ENCODE peak calls at places on chromosomes 7 and 10, in six cellular contexts. H is mucosa of descending colon, A is RWPE1, U is upper lobe of left lung, W is dorsolateral prefrontal cortex, V is AG04450. F is an unnamed sample.
A peak's percentile ranks its signal among the peaks of the same experiment; 100 is the strongest.

GRCh38 chr7:137762334-137762733 is 84.4 kb downstream of the DGKI start:
- DNase-seq in H (no peak), A (no peak), U (no peak), W (no peak), V (no peak), F (no peak)

GRCh38 chr7:142460402-142461117 is 202.7 kb upstream of the PRSS58 start:
- DNase-seq in H (no peak), A (no peak), U (no peak), W (no peak), V (no peak), F (no peak)

GRCh38 chr10:96576277-96576980 is 10.4 kb downstream of the TM9SF3 start:
- DNase-seq in H (no peak), A (no peak), U (no peak), W (no peak), V (no peak), F (no peak)

GRCh38 chr7:142809671-142810070 is 38.9 kb downstream of the PRSS2 start:
- DNase-seq in H (no peak), A (no peak), U (no peak), W (no peak), V (no peak), F (no peak)

GRCh38 chr10:13270877-13271551 is 28.9 kb downstream of the PHYH start:
- DNase-seq in H (no peak), A (no peak), U (no peak), W (no peak), V (no peak), F (no peak)

GRCh38 chr7:11716185-11716584 is 115.8 kb downstream of the THSD7A start:
- DNase-seq in H (peak; percentile 16), A (no peak), U (no peak), W (no peak), V (no peak), F (no peak)

GRCh38 chr7:76513817-76514799 is 3.8 kb downstream of the UPK3B start:
- DNase-seq in H (peak; percentile 29), A (no peak), U (no peak), W (no peak), V (no peak), F (no peak)

GRCh38 chr10:124010024-124010423 is 83.4 kb downstream of the CHST15 start:
- DNase-seq in H (no peak), A (no peak), U (no peak), W (peak; percentile 24), V (no peak), F (no peak)

GRCh38 chr10:131172433-131172832 is 139.1 kb downstream of the TCERG1L start:
- DNase-seq in H (no peak), A (no peak), U (no peak), W (no peak), V (no peak), F (no peak)

GRCh38 chr10:26832960-26833359 is 27.8 kb downstream of the ABI1 start:
- DNase-seq in H (no peak), A (no peak), U (no peak), W (no peak), V (no peak), F (no peak)

GRCh38 chr10:27240891-27241639 is 468 bp upstream of the ACBD5 start:
- DNase-seq in H (peak; percentile 63), A (no peak), U (no peak), W (no peak), V (no peak), F (peak; percentile 38)

GRCh38 chr10:15262036-15262713 is 93.7 kb upstream of the NMT2 start:
- DNase-seq in H (no peak), A (peak; percentile 20), U (no peak), W (no peak), V (no peak), F (no peak)

GRCh38 chr7:69703099-69703498 is 104.8 kb downstream of the AUTS2 start:
- DNase-seq in H (no peak), A (no peak), U (no peak), W (no peak), V (no peak), F (no peak)

GRCh38 chr10:49139000-49139865 is 5.4 kb upstream of the FAM170B start:
- DNase-seq in H (no peak), A (no peak), U (no peak), W (no peak), V (peak; percentile 58), F (no peak)

GRCh38 chr10:79246606-79247275 is 100.5 kb upstream of the PPIF start:
- DNase-seq in H (peak; percentile 54), A (no peak), U (peak; percentile 53), W (no peak), V (no peak), F (no peak)

GRCh38 chr10:35331894-35332640 is 4.2 kb upstream of the CCNY start:
- DNase-seq in H (no peak), A (peak; percentile 80), U (peak; percentile 35), W (no peak), V (peak; percentile 66), F (no peak)

GRCh38 chr10:17229967-17230682 is 2.1 kb downstream of the VIM start:
- DNase-seq in H (peak; percentile 93), A (peak; percentile 79), U (peak; percentile 92), W (no peak), V (no peak), F (peak; percentile 84)

GRCh38 chr10:33441561-33441960 is 107.1 kb upstream of the NRP1 start:
- DNase-seq in H (no peak), A (no peak), U (no peak), W (no peak), V (no peak), F (no peak)

GRCh38 chr10:62185914-62186692 is 82.5 kb downstream of the RTKN2 start:
- DNase-seq in H (no peak), A (no peak), U (no peak), W (no peak), V (no peak), F (no peak)

GRCh38 chr7:41967156-41967555 is 264.3 kb upstream of the INHBA start:
- DNase-seq in H (no peak), A (peak; percentile 61), U (no peak), W (no peak), V (no peak), F (no peak)

GRCh38 chr10:98295401-98295811 is 27.4 kb upstream of the LOXL4 start:
- DNase-seq in H (no peak), A (no peak), U (no peak), W (peak; percentile 40), V (no peak), F (no peak)
- TF ChIP-seq CTCF in H (no peak), A (no peak), U (no peak), W (no peak), V (no peak), F (no peak)

GRCh38 chr7:88302486-88302885 is 4.2 kb downstream of the STEAP4 start:
- DNase-seq in H (no peak), A (no peak), U (no peak), W (no peak), V (no peak), F (no peak)
- TF ChIP-seq CTCF in H (no peak), A (no peak), U (no peak), W (no peak), V (no peak), F (no peak)

GRCh38 chr10:99973190-99973589 is 36.6 kb downstream of the DNMBP start:
- DNase-seq in H (no peak), A (no peak), U (no peak), W (no peak), V (no peak), F (no peak)
- TF ChIP-seq CTCF in H (no peak), A (peak; percentile 34), U (no peak), W (no peak), V (peak; percentile 53), F (no peak)

GRCh38 chr10:60872451-60872850 is 71.5 kb downstream of the RHOBTB1 start:
- DNase-seq in H (no peak), A (no peak), U (no peak), W (no peak), V (no peak), F (no peak)

GRCh38 chr10:60868946-60869345 is 75.0 kb downstream of the RHOBTB1 start:
- DNase-seq in H (no peak), A (no peak), U (no peak), W (no peak), V (no peak), F (no peak)

GRCh38 chr10:60871215-60871614 is 72.8 kb downstream of the RHOBTB1 start:
- DNase-seq in H (no peak), A (no peak), U (no peak), W (no peak), V (no peak), F (no peak)

GRCh38 chr10:60870803-60871202 is 73.2 kb downstream of the RHOBTB1 start:
- DNase-seq in H (no peak), A (no peak), U (no peak), W (no peak), V (no peak), F (no peak)

DNA sequence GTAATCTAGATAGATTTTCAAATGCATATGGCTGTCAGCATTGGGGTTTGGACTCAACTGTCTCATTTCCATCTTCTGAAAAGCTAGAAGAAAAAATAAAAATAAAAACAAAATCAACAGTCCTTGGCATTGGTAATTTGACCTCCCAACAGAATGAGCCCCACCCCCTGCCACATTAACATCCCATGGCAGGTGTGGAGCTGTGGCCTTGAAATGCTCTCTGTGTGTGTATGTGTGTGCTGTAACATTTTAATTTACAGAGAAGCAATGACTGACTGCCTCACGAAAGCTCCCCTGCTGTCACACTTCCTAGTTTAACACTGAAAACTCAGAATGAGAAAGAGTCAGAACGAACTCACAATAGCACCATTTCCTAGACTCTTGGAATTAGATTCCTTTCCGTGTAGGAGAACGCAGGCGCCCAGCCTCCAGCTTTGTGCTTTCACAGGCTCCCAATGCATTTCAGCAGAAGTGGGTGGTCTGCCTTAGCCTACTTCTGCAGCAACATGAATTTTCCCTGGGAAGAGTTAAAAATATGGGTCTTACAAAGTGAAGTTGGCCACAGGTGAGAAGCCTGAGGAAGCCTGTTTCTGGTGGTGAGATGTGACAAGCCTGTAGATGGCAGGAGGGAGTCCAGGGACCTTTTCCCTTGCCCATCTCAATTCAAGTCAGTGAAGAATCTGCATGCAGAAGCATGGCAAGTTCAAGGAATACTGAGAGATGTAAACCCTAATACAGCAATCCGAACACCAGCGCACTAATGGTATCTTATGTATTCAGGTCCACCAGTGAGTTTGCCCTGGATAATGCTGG is 73.9 kb downstream of the RHOBTB1 start:
- DNase-seq in H (no peak), A (no peak), U (no peak), W (no peak), V (no peak), F (no peak)
- TF ChIP-seq CTCF in H (no peak), A (no peak), U (no peak), W (no peak), V (no peak), F (no peak)

GRCh38 chr7:135712182-135712782 is 15.7 kb downstream of the SLC13A4 start:
- DNase-seq in H (no peak), A (no peak), U (no peak), W (no peak), V (no peak), F (no peak)
- TF ChIP-seq CTCF in H (no peak), A (no peak), U (no peak), W (no peak), V (no peak), F (no peak)

GRCh38 chr10:71825217-71825616 is 25.8 kb downstream of the PSAP start:
- DNase-seq in H (no peak), A (no peak), U (no peak), W (no peak), V (no peak), F (no peak)
- TF ChIP-seq CTCF in H (no peak), A (no peak), U (no peak), W (no peak), V (no peak), F (no peak)

GRCh38 chr10:86205761-86206145 is 160.8 kb downstream of the GRID1 start:
- DNase-seq in H (no peak), A (no peak), U (no peak), W (no peak), V (no peak), F (no peak)
- TF ChIP-seq CTCF in H (no peak), A (no peak), U (no peak), W (no peak), V (no peak), F (no peak)

F was measured in activated B cell treated with CpG ODN at 0.5 μM for 24 hours.